ENCODE peak calls at places on chromosomes 5 and 9, in five cellular contexts. N is GM10248; Z is stimulated activated CD4-positive, alpha-beta T cell treated with anti-CD3 and anti-CD28 coated beads, Interleukin-4, amount 100 ng/mL, for 1 hour; F is cardiac muscle cell; E is NCI-H2171. K is an unnamed sample.

GRCh38 chr5:147805030-147805454 is 22.5 kb upstream of the JAKMIP2 start:
- DNase-seq in N (peak; percentile 7), Z (no peak), F (no peak), E (no peak), K (no peak)

GRCh38 chr9:86655147-86655546 is 292.2 kb downstream of the GAS1 start:
- DNase-seq in N (no peak), Z (no peak), F (no peak), E (no peak), K (no peak)

GRCh38 chr9:2127486-2127885 is 112.3 kb downstream of the SMARCA2 start:
- DNase-seq in N (no peak), Z (no peak), F (no peak), E (no peak), K (no peak)

GRCh38 chr9:20804476-20805253 is 120.6 kb downstream of the FOCAD start:
- DNase-seq in N (no peak), Z (no peak), F (no peak), E (no peak), K (no peak)

GRCh38 chr5:10844016-10844415 is 83.0 kb upstream of the DAP start:
- DNase-seq in N (no peak), Z (no peak), F (no peak), E (no peak), K (no peak)

GRCh38 chr5:154519375-154519774 is 41.3 kb upstream of the HAND1 start:
- DNase-seq in N (no peak), Z (no peak), F (no peak), E (no peak), K (no peak)

GRCh38 chr5:147539053-147539452 is 29.2 kb upstream of the DPYSL3 start:
- DNase-seq in N (no peak), Z (no peak), F (no peak), E (no peak), K (no peak)

GRCh38 chr9:116873937-116874900 is 187.1 kb downstream of the TRIM32 start:
- DNase-seq in N (no peak), Z (no peak), F (no peak), E (no peak), K (no peak)

GRCh38 chr5:121704291-121704690 is 147.4 kb upstream of the FTMT start:
- DNase-seq in N (no peak), Z (no peak), F (no peak), E (no peak), K (no peak)

GRCh38 chr5:39218482-39219381 is 631 bp downstream of the FYB1 start:
- DNase-seq in N (no peak), Z (no peak), F (no peak), E (no peak), K (no peak)

GRCh38 chr5:89878140-89878570 is 531.4 kb downstream of the CETN3 start:
- DNase-seq in N (no peak), Z (no peak), F (no peak), E (no peak), K (no peak)

GRCh38 chr9:91951944-91952520 is 2.0 kb upstream of the ROR2 start:
- DNase-seq in N (no peak), Z (no peak), F (no peak), E (no peak), K (no peak)

GRCh38 chr5:102823441-102823874 is 68.4 kb downstream of the PAM start:
- DNase-seq in N (no peak), Z (no peak), F (no peak), E (no peak), K (no peak)

GRCh38 chr5:11494340-11494739 is 409.9 kb downstream of the CTNND2 start:
- DNase-seq in N (no peak), Z (no peak), F (no peak), E (no peak), K (no peak)

GRCh38 chr5:139185589-139185988 is 12.6 kb downstream of the SIL1 start:
- DNase-seq in N (no peak), Z (no peak), F (no peak), E (no peak), K (no peak)

GRCh38 chr5:66291771-66292170 is 147.7 kb downstream of the SREK1 start:
- DNase-seq in N (no peak), Z (no peak), F (no peak), E (no peak), K (no peak)

GRCh38 chr5:15694694-15695093 is 194.7 kb downstream of the FBXL7 start:
- DNase-seq in N (no peak), Z (no peak), F (no peak), E (no peak), K (no peak)

GRCh38 chr5:110726249-110727024 is at the start of gene TMEM232:
- DNase-seq in N (peak; percentile 55), Z (peak; percentile 68), F (peak; percentile 96), E (peak; percentile 53), K (peak; percentile 43)

GRCh38 chr9:121837113-121838010 is 185.9 kb downstream of the DAB2IP start:
- DNase-seq in N (no peak), Z (no peak), F (no peak), E (no peak), K (no peak)

GRCh38 chr9:99003308-99003707 is 59.6 kb downstream of the COL15A1 start:
- DNase-seq in N (no peak), Z (no peak), F (no peak), E (no peak), K (no peak)

GRCh38 chr5:51380603-51381207 is 2.5 kb upstream of the ISL1 start:
- DNase-seq in N (no peak), Z (no peak), F (peak; percentile 67), E (peak; percentile 14), K (no peak)

K was measured in Caco-2.